ENCODE peak calls at places on chromosomes 4 and X, in six cellular contexts. I is fibroblast of pulmonary artery, D is A549, Y is OCI-LY7, O is AG04450, E is neural crest cell. Z is an unnamed sample.

GRCh38 chrX:69232945-69233344 is 67.7 kb upstream of the PJA1 start:
- DNase-seq in Y (no peak), E (no peak), I (no peak), O (no peak), D (no peak), Z (no peak)

GRCh38 chr4:80035336-80035735 is 37.7 kb downstream of the ANTXR2 start:
- DNase-seq in O (no peak), Y (no peak), I (no peak), D (no peak), E (no peak), Z (peak; percentile 29)

GRCh38 chr4:46793036-46793435 is 116.0 kb downstream of the COX7B2 start:
- DNase-seq in D (no peak), O (no peak), E (no peak), Y (no peak), I (no peak), Z (no peak)

GRCh38 chr4:2290488-2290887 is 28.6 kb upstream of the MXD4 start:
- DNase-seq in I (no peak), Y (no peak), D (no peak), O (no peak), E (no peak), Z (no peak)

GRCh38 chr4:150418757-150419410 is 163.1 kb upstream of the MAB21L2 start:
- DNase-seq in Y (no peak), E (no peak), O (no peak), D (no peak), I (no peak), Z (no peak)

GRCh38 chr4:95417531-95417930 is 131.2 kb downstream of the UNC5C start:
- DNase-seq in O (no peak), I (no peak), Y (no peak), D (no peak), E (no peak), Z (no peak)

GRCh38 chr4:5050520-5050955 is 742 bp upstream of the STK32B start:
- DNase-seq in Y (peak; percentile 14), O (peak; percentile 52), D (peak; percentile 86), E (peak; percentile 66), I (peak; percentile 78), Z (peak; percentile 77)

GRCh38 chr4:17094209-17094608 is 195.8 kb upstream of the LDB2 start:
- DNase-seq in O (no peak), I (peak; percentile 49), D (no peak), E (no peak), Y (no peak), Z (no peak)

GRCh38 chr4:78901882-78902281 is 37.4 kb downstream of the PAQR3 start:
- DNase-seq in E (no peak), Y (no peak), I (no peak), D (no peak), O (no peak), Z (no peak)

GRCh38 chrX:39894626-39895025 is 203.1 kb downstream of the BCOR start:
- DNase-seq in O (no peak), D (no peak), E (no peak), Y (no peak), I (no peak), Z (peak; percentile 7)

GRCh38 chr4:15434086-15434485 is 6.3 kb downstream of the C1QTNF7 start:
- DNase-seq in E (no peak), D (no peak), Y (no peak), O (no peak), I (peak; percentile 32), Z (no peak)

GRCh38 chr4:76515975-76516853 is 81.2 kb downstream of the SHROOM3 start:
- DNase-seq in E (no peak), D (no peak), Y (no peak), O (no peak), I (peak; percentile 11), Z (no peak)

GRCh38 chr4:176945314-176945713 is 152.6 kb upstream of the VEGFC start:
- DNase-seq in O (no peak), D (no peak), Y (no peak), I (peak; percentile 44), E (no peak), Z (no peak)

GRCh38 chrX:15674514-15674898 is 9.9 kb upstream of the CLTRN start:
- DNase-seq in I (peak; percentile 94), O (peak; percentile 68), Y (peak; percentile 92), D (peak; percentile 84), E (peak; percentile 64), Z (peak; percentile 66)

GRCh38 chr4:68359508-68359907 is 9.6 kb upstream of the YTHDC1 start:
- DNase-seq in D (no peak), Y (no peak), I (no peak), E (no peak), O (no peak), Z (no peak)

GRCh38 chr4:2333356-2333841 is 71.5 kb upstream of the MXD4 start:
- DNase-seq in O (no peak), I (no peak), D (no peak), E (no peak), Y (no peak), Z (peak; percentile 3)

GRCh38 chr4:112370466-112370865 is 73.3 kb downstream of the ALPK1 start:
- DNase-seq in E (no peak), O (no peak), Y (no peak), I (peak; percentile 2), D (no peak), Z (no peak)

GRCh38 chr4:81565137-81565870 is 93.6 kb upstream of the RASGEF1B start:
- DNase-seq in E (peak; percentile 20), Y (peak; percentile 37), D (no peak), I (peak; percentile 59), O (no peak), Z (peak; percentile 13)

GRCh38 chr4:151688785-151689043 is 72.1 kb downstream of the GATB start:
- DNase-seq in D (no peak), O (no peak), E (no peak), Y (no peak), I (no peak), Z (no peak)

GRCh38 chr4:148302416-148302815 is 139.8 kb downstream of the NR3C2 start:
- DNase-seq in I (no peak), Y (no peak), O (no peak), E (no peak), D (no peak), Z (no peak)

GRCh38 chrX:153442463-153442862 is 3.4 kb downstream of the TREX2 start:
- DNase-seq in E (no peak), Y (no peak), D (no peak), O (no peak), I (no peak), Z (no peak)

GRCh38 chrX:48939417-48940228 is 17.8 kb downstream of the OTUD5 start:
- DNase-seq in I (no peak), Y (peak; percentile 74), E (no peak), D (no peak), O (no peak), Z (no peak)

GRCh38 chr4:182569561-182569960 is 326.4 kb downstream of the TENM3 start:
- DNase-seq in D (no peak), Y (no peak), O (no peak), I (no peak), E (no peak), Z (no peak)

GRCh38 chr4:139835006-139835405 is 169.4 kb downstream of the MGST2 start:
- DNase-seq in E (no peak), D (no peak), I (peak; percentile 12), Y (no peak), O (no peak), Z (no peak)

GRCh38 chr4:183349673-183350072 is 27.4 kb upstream of the CLDN24 start:
- DNase-seq in O (no peak), I (no peak), D (no peak), Y (no peak), E (no peak), Z (no peak)

GRCh38 chr4:163492951-163493504 is 1.5 kb upstream of the TMA16 start:
- DNase-seq in Y (peak; percentile 27), I (no peak), O (no peak), D (no peak), E (no peak), Z (no peak)

DNA sequence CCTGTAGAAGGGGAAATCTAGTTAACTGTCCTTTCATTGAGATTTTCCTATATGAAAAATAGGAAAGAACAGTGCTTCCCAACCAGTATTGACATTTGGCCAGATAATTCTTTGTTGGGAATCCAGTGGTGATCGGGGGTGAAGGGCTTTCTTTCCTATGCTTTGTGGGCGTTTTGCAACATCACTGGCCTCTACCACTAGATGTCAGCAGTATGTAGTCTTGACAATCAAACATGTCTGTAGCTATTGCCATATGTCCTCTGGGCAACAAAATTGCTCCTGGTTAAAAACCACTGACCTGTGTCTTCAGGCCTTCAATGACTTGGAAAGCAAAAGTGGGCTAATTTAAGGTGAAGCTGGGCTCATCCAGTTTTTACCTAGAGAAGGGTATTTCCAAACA is 658.5 kb downstream of the DACH2 start:
- DNase-seq in I (no peak), E (peak; percentile 14), Y (peak; percentile 3), O (no peak), D (no peak), Z (peak; percentile 4)
- TF ChIP-seq CTCF in I (peak; percentile 6), E (peak; percentile 71), Y (peak; percentile 63), O (peak; percentile 18), D (no peak), Z (no peak)

GRCh38 chr4:184649026-184649970 is at the start of the genes CASP3 and PRIMPOL:
- DNase-seq in Y (peak; percentile 96), D (peak; percentile 27), I (peak; percentile 95), O (peak; percentile 78), E (peak; percentile 94), Z (peak; percentile 98)
- TF ChIP-seq CTCF in Y (peak; percentile 21), D (no peak), I (peak; percentile 14), O (peak; percentile 38), E (peak; percentile 47), Z (no peak)

GRCh38 chrX:41308884-41309655 is 24.9 kb upstream of the DDX3X start:
- DNase-seq in D (no peak), E (no peak), O (no peak), Y (no peak), I (no peak), Z (no peak)
- TF ChIP-seq CTCF in D (no peak), E (no peak), O (no peak), Y (no peak), I (no peak), Z (no peak)

DNA sequence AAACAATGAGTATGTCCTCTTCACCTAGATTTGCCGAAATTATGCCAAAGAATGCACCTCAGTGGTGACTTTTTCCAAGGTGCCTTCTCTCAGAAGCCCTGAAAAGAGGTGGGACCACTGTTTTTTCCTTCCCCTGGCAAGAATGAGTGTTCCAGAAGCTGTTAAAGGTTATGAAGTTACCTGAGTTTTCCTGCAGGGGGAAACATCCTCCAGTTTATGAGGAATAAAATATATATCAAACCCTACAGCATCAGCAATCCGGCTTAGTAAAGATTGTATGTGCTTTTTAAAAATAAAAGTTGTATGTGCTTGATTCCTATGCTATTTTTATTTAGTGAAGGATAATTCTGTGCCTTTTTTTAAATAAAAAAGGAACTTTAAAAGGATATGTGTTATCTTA is 73.3 kb downstream of the RBM46 start:
- DNase-seq in I (peak; percentile 52), D (no peak), O (no peak), Y (no peak), E (no peak), Z (no peak)
- TF ChIP-seq CTCF in I (peak; percentile 44), D (peak; percentile 40), O (peak; percentile 26), Y (peak; percentile 28), E (peak; percentile 57), Z (peak; percentile 30)

DNA sequence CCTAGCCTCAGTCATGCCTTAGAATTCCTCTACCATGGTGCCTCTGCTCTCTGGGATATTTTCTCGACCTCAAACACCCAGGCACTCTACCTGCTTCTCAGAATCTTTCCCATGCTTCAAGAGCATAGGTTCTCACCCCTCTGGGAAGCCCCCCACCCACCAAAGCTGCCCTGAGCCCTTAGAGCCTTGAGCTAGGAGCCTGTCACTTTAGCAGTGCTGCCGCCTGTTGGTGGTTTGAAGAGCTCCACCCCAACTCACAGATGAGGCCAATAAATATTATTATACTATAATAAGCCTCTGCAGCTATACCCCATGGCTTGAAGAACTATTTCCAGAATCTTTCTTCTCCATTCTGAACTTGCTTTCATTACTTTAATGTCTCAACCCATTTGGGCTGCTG is 109.7 kb downstream of the RTL5 start:
- DNase-seq in O (no peak), Y (peak; percentile 5), D (no peak), E (no peak), I (no peak), Z (peak; percentile 15)
- TF ChIP-seq CTCF in O (peak; percentile 33), Y (peak; percentile 68), D (peak; percentile 40), E (peak; percentile 48), I (peak; percentile 49), Z (peak; percentile 59)

Z was measured in endothelial cell.